ENCODE peak calls at places on chromosomes 2 and 18, in ten cellular contexts. S is ovary, B is dorsolateral prefrontal cortex, Z is mammary epithelial cell, K is Panc1, G is IMR-90, P is sigmoid colon, N is PC-9, M is esophagus muscularis mucosa, Y is HepG2. I is an unnamed sample.

GRCh38 chr18:67771271-67771670 is 254.8 kb upstream of the DSEL start:
- DNase-seq in P (no peak), Z (peak), B (no peak), G (peak), M (no peak), S (no peak), Y (no peak), N (peak), K (no peak), I (no peak)

GRCh38 chr2:121626777-121627524 is 22.3 kb downstream of the CLASP1 start:
- DNase-seq in B (no peak), P (peak), G (peak), Z (no peak), K (no peak), N (no peak), M (no peak), Y (no peak), S (no peak), I (no peak)

GRCh38 chr2:235506291-235506996 is 12.6 kb downstream of the AGAP1 start:
- DNase-seq in P (no peak), M (no peak), K (no peak), Y (no peak), B (no peak), N (no peak), G (no peak), Z (no peak), S (no peak), I (no peak)

GRCh38 chr2:102186676-102187190 is at the start of gene IL1RL2:
- DNase-seq in M (no peak), G (no peak), P (peak), N (no peak), K (no peak), Z (peak), B (no peak), Y (no peak), S (no peak), I (no peak)

GRCh38 chr2:179201884-179202283 is 62.7 kb downstream of the SESTD1 start:
- DNase-seq in Z (peak), K (no peak), S (no peak), M (no peak), B (no peak), N (no peak), P (no peak), Y (no peak), G (peak), I (no peak)

GRCh38 chr2:161415041-161415440 is 1.1 kb upstream of the TBR1 start:
- DNase-seq in K (no peak), M (no peak), Y (no peak), S (no peak), G (no peak), B (no peak), P (no peak), Z (no peak), N (no peak), I (no peak)

GRCh38 chr2:176106636-176107539 is at the start of gene HOXD11:
- DNase-seq in K (no peak), G (no peak), B (no peak), Y (no peak), P (peak), Z (peak), M (no peak), N (no peak), S (peak), I (no peak)

GRCh38 chr2:134379293-134379692 is 125.4 kb downstream of the MGAT5 start:
- DNase-seq in Y (no peak), P (no peak), B (no peak), S (peak), K (no peak), M (no peak), Z (peak), G (peak), N (no peak), I (no peak)

GRCh38 chr18:30545393-30545792 is 497.1 kb downstream of the DSC3 start:
- DNase-seq in Z (no peak), G (no peak), B (no peak), M (no peak), P (no peak), S (no peak), N (no peak), K (no peak), Y (no peak), I (no peak)

GRCh38 chr18:58858591-58859468 is 5.8 kb upstream of the ZNF532 start:
- DNase-seq in B (no peak), Y (no peak), Z (no peak), P (peak), G (no peak), S (no peak), N (no peak), K (no peak), M (no peak), I (no peak)

GRCh38 chr2:190354003-190354690 is 10.8 kb downstream of the INPP1 start:
- DNase-seq in P (no peak), Z (peak), Y (no peak), K (no peak), B (no peak), S (no peak), N (no peak), G (no peak), M (no peak), I (no peak)

GRCh38 chr2:99808801-99809200 is 319.0 kb upstream of the REV1 start:
- DNase-seq in B (no peak), Z (no peak), P (no peak), S (no peak), M (no peak), Y (no peak), N (no peak), G (no peak), K (no peak), I (no peak)

GRCh38 chr2:108591163-108591562 is 56.9 kb downstream of the LIMS1 start:
- DNase-seq in K (no peak), Z (no peak), P (no peak), M (no peak), Y (no peak), G (no peak), S (no peak), N (no peak), B (no peak), I (no peak)

GRCh38 chr2:133940134-133940533 is 313.7 kb upstream of the MGAT5 start:
- DNase-seq in M (peak), N (no peak), S (no peak), P (no peak), Z (no peak), B (no peak), G (no peak), Y (no peak), K (no peak), I (no peak)

GRCh38 chr2:226977775-226978190 is 141.9 kb downstream of the RHBDD1 start:
- DNase-seq in N (no peak), M (no peak), K (no peak), P (no peak), Y (no peak), S (no peak), Z (peak), G (peak), B (no peak), I (no peak)

GRCh38 chr18:43680096-43680495 is 402.8 kb upstream of the SYT4 start:
- DNase-seq in G (no peak), M (no peak), N (no peak), Z (no peak), P (no peak), S (no peak), Y (no peak), K (no peak), B (no peak), I (no peak)

GRCh38 chr18:9916067-9916684 is 2.4 kb downstream of the VAPA start:
- DNase-seq in G (peak), M (no peak), Z (no peak), P (no peak), K (no peak), Y (no peak), N (no peak), S (no peak), B (no peak), I (no peak)

GRCh38 chr2:180130403-180130802 is 123.3 kb upstream of the CWC22 start:
- DNase-seq in B (no peak), Z (peak), K (peak), G (peak), Y (no peak), S (no peak), M (no peak), P (no peak), N (no peak), I (no peak)

GRCh38 chr2:24877646-24878045 is 42.4 kb downstream of the ADCY3 start:
- DNase-seq in G (no peak), B (no peak), S (no peak), Z (no peak), K (no peak), P (no peak), M (no peak), N (no peak), Y (no peak), I (no peak)

GRCh38 chr2:142180820-142181533 is 50.2 kb upstream of the LRP1B start:
- DNase-seq in S (no peak), K (no peak), B (no peak), P (no peak), N (no peak), Z (peak), Y (peak), M (no peak), G (peak), I (no peak)

GRCh38 chr2:119782308-119783027 is 22.7 kb downstream of the PTPN4 start:
- DNase-seq in K (no peak), N (no peak), S (no peak), Y (no peak), M (no peak), G (no peak), Z (no peak), B (no peak), P (no peak), I (no peak)

GRCh38 chr2:168626096-168626495 is 170.0 kb downstream of the CERS6 start:
- DNase-seq in K (no peak), Y (no peak), N (no peak), M (no peak), G (no peak), P (no peak), Z (peak), B (no peak), S (no peak), I (no peak)

GRCh38 chr2:138829326-138829725 is 49.1 kb upstream of the NXPH2 start:
- DNase-seq in M (no peak), P (no peak), Y (peak), N (no peak), Z (peak), G (peak), S (peak), B (peak), K (no peak), I (peak)

GRCh38 chr2:175880-176800 is 87.7 kb downstream of the SH3YL1 start:
- DNase-seq in S (no peak), Y (peak), B (no peak), Z (peak), N (no peak), P (no peak), G (peak), M (peak), K (no peak), I (no peak)

GRCh38 chr2:217905395-217905794 is 97.4 kb downstream of the TNS1 start:
- DNase-seq in P (peak), M (no peak), B (peak), K (no peak), Y (no peak), N (no peak), Z (no peak), G (no peak), S (peak), I (peak)

GRCh38 chr2:219254590-219255219 is 987 bp upstream of the TUBA4A start:
- DNase-seq in P (no peak), S (no peak), Y (no peak), M (no peak), B (no peak), K (no peak), N (no peak), Z (no peak), G (no peak), I (no peak)

GRCh38 chr2:37189452-37190153 is 1.1 kb upstream of the SULT6B1 start:
- DNase-seq in M (no peak), B (no peak), Z (peak), Y (peak), N (peak), S (peak), P (no peak), K (peak), G (peak), I (no peak)

GRCh38 chr2:166180951-166181812 is 53.4 kb upstream of the SCN1A start:
- DNase-seq in N (no peak), S (peak), Y (peak), M (no peak), Z (peak), B (no peak), K (peak), P (no peak), G (peak), I (peak)

GRCh38 chr2:157336137-157336721 is 10.6 kb upstream of the ERMN start:
- DNase-seq in Y (peak), Z (peak), M (no peak), N (no peak), P (no peak), S (no peak), K (no peak), G (peak), B (no peak), I (peak)

GRCh38 chr18:25058520-25058919 is 293.4 kb downstream of the ZNF521 start:
- DNase-seq in P (no peak), M (no peak), N (no peak), Z (no peak), B (peak), S (no peak), Y (no peak), G (no peak), K (no peak), I (no peak)

GRCh38 chr18:49025767-49026500 is 75.2 kb upstream of the SMAD7 start:
- DNase-seq in K (no peak), G (no peak), B (no peak), Z (no peak), S (no peak), Y (no peak), N (no peak), M (no peak), P (no peak), I (no peak)
- TF ChIP-seq CTCF in K (no peak), G (no peak), B (no peak), Z (no peak), S (no peak), Y (no peak), N (no peak), M (no peak), P (no peak), I (no peak)

GRCh38 chr2:33529771-33530481 is 53.5 kb downstream of the RASGRP3 start:
- DNase-seq in M (no peak), N (peak), B (no peak), P (no peak), K (no peak), G (peak), S (no peak), Y (no peak), Z (peak), I (no peak)
- H3K27ac ChIP-seq in M (no peak), N (no peak), B (no peak), P (no peak), K (no peak), G (peak), S (no peak), Y (no peak), Z (no peak), I (no peak)

DNA sequence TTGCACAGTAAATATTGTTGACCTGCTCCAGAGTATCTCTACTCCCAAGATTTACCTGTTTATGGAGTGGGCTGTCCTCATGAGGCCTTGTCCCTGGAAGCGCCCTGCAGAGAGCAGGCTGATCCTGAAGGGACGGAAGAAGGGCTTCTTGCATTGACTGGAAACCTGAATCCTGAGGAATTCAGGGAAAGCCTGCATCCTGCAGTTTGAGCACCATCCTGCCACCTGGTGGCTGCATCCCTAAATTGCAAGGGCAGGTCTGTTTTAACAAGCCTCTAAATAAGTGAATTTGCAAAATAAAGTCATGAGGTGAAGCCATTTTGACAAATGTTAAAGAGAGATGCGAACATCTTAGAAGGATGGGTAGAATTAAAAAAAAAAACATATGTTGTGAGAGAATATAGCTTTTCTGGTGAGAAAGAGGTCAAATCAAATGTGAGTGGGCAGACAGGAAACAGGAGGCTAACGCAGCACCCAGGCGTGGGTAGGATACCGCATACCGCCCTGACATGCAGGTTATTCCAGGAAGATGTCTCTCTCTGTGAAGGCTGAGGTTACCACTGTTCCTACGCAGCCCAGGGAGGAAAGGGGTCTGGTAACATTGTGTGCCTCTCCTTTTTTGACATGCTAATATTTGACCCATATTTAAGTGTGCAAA is 754.9 kb downstream of the RNF144A start:
- DNase-seq in B (no peak), P (no peak), S (no peak), N (no peak), Y (peak), K (peak), G (peak), Z (peak), M (no peak), I (peak)
- TF ChIP-seq CTCF in B (peak), P (no peak), S (no peak), N (peak), Y (peak), K (peak), G (peak), Z (peak), M (no peak), I (peak)

GRCh38 chr2:33177627-33178026 is 230.9 kb downstream of the LTBP1 start:
- DNase-seq in Y (no peak), P (no peak), N (no peak), K (no peak), Z (no peak), S (no peak), M (no peak), B (no peak), G (peak), I (no peak)

GRCh38 chr2:33184026-33184425 is 237.3 kb downstream of the LTBP1 start:
- DNase-seq in S (no peak), M (no peak), G (no peak), K (no peak), Y (no peak), B (no peak), Z (no peak), P (no peak), N (no peak), I (no peak)

GRCh38 chr2:33178209-33178608 is 231.5 kb downstream of the LTBP1 start:
- DNase-seq in Y (no peak), G (no peak), B (no peak), N (no peak), S (no peak), K (no peak), Z (no peak), M (no peak), P (no peak), I (no peak)

GRCh38 chr2:33180915-33181314 is 234.2 kb downstream of the LTBP1 start:
- DNase-seq in Z (no peak), N (no peak), S (no peak), Y (no peak), K (no peak), P (no peak), M (no peak), G (no peak), B (no peak), I (no peak)

DNA sequence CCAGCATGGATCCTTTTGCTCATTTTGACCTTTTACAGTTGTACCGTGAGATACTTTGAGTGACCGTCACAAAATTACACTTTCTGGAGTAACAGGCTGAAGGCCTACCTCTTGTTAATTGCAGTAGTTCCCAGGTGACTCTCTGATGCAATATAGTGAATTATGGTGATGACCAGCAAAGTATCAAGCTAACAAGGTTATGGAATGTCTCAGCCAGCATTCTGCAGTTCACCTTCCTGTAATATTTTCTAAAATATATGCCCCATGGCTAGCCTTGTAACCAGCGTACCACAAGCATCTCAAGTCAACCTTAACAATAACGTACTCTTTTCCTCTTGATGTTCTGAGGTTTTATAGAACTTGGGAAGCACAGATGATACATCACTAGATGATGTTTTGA is 234.7 kb downstream of the LTBP1 start:
- DNase-seq in G (no peak), Z (peak), P (no peak), S (no peak), B (no peak), M (no peak), K (no peak), N (no peak), Y (no peak), I (no peak)
- H3K27ac ChIP-seq in G (no peak), Z (no peak), P (no peak), S (no peak), B (no peak), M (no peak), K (no peak), N (no peak), Y (no peak), I (no peak)

GRCh38 chr18:45838302-45839070 is 13.0 kb downstream of the SIGLEC15 start:
- DNase-seq in Y (no peak), G (no peak), K (no peak), N (no peak), Z (no peak), P (no peak), M (no peak), S (no peak), B (no peak), I (no peak)

GRCh38 chr18:45835057-45835634 is 9.7 kb downstream of the SIGLEC15 start:
- DNase-seq in M (peak), K (no peak), Z (no peak), P (no peak), S (no peak), G (no peak), B (no peak), N (no peak), Y (no peak), I (no peak)

GRCh38 chr18:45839415-45840395 is 14.2 kb downstream of the SIGLEC15 start:
- DNase-seq in K (no peak), N (peak), G (peak), P (no peak), B (no peak), Z (peak), M (no peak), Y (peak), S (no peak), I (no peak)

GRCh38 chr18:45836242-45837215 is 11.1 kb downstream of the SIGLEC15 start:
- DNase-seq in Y (no peak), B (no peak), M (peak), P (no peak), K (no peak), S (no peak), Z (no peak), G (peak), N (peak), I (no peak)

GRCh38 chr18:45837283-45838070 is 12.0 kb downstream of the SIGLEC15 start:
- DNase-seq in G (no peak), B (no peak), K (no peak), Z (no peak), S (no peak), N (no peak), M (peak), Y (no peak), P (no peak), I (peak)
- TF ChIP-seq CTCF in G (no peak), B (no peak), K (peak), Z (peak), S (no peak), N (no peak), M (peak), Y (no peak), P (no peak), I (peak)